ENCODE peak calls at places on chromosomes 6 and 20, in seven cellular contexts. One of them, this sample, is unnamed.

GRCh38 chr6:106490974-106491373 is 130.5 kb downstream of the CRYBG1 start:
- DNase-seq in GM23248: no peak
- DNase-seq in activated T-cell treated with anti-CD3 and anti-CD28 coated beads, Interleukin-2, amount 50 U/mL, for 1 hour: no peak
- DNase-seq in GDM1: no peak
- DNase-seq in SIG-M5: no peak
- DNase-seq in activated gamma-delta T cell: no peak
- DNase-seq in A172: no peak
- DNase-seq in this sample: no peak

GRCh38 chr20:57481281-57481711 is 43.6 kb downstream of the CTCFL start:
- DNase-seq in activated T-cell treated with anti-CD3 and anti-CD28 coated beads, Interleukin-2, amount 50 U/mL, for 1 hour: no peak
- DNase-seq in SIG-M5: no peak
- DNase-seq in A172: no peak
- DNase-seq in GDM1: no peak
- DNase-seq in activated gamma-delta T cell: no peak
- DNase-seq in GM23248: no peak
- DNase-seq in this sample: no peak

GRCh38 chr20:6525447-6526303 is 241.8 kb upstream of the BMP2 start:
- DNase-seq in GDM1: no peak
- DNase-seq in A172: no peak
- DNase-seq in SIG-M5: no peak
- DNase-seq in GM23248: no peak
- DNase-seq in activated gamma-delta T cell: no peak
- DNase-seq in activated T-cell treated with anti-CD3 and anti-CD28 coated beads, Interleukin-2, amount 50 U/mL, for 1 hour: no peak
- DNase-seq in this sample: no peak

GRCh38 chr6:70312165-70312564 is 9.3 kb upstream of the COL9A1 start:
- DNase-seq in SIG-M5: no peak
- DNase-seq in GM23248: peak
- DNase-seq in A172: peak
- DNase-seq in activated gamma-delta T cell: no peak
- DNase-seq in GDM1: peak
- DNase-seq in activated T-cell treated with anti-CD3 and anti-CD28 coated beads, Interleukin-2, amount 50 U/mL, for 1 hour: no peak
- DNase-seq in this sample: no peak

GRCh38 chr6:149154137-149154900 is 163.2 kb upstream of the TAB2 start:
- DNase-seq in activated gamma-delta T cell: no peak
- DNase-seq in GM23248: no peak
- DNase-seq in SIG-M5: no peak
- DNase-seq in A172: no peak
- DNase-seq in GDM1: no peak
- DNase-seq in activated T-cell treated with anti-CD3 and anti-CD28 coated beads, Interleukin-2, amount 50 U/mL, for 1 hour: no peak
- DNase-seq in this sample: no peak

GRCh38 chr6:129859524-129859923 is 1.6 kb downstream of the TMEM244 start:
- DNase-seq in activated gamma-delta T cell: no peak
- DNase-seq in SIG-M5: no peak
- DNase-seq in activated T-cell treated with anti-CD3 and anti-CD28 coated beads, Interleukin-2, amount 50 U/mL, for 1 hour: no peak
- DNase-seq in GDM1: no peak
- DNase-seq in GM23248: peak
- DNase-seq in A172: no peak
- DNase-seq in this sample: no peak

GRCh38 chr6:133568970-133569889 is 319.7 kb upstream of the TCF21 start:
- DNase-seq in activated T-cell treated with anti-CD3 and anti-CD28 coated beads, Interleukin-2, amount 50 U/mL, for 1 hour: no peak
- DNase-seq in GDM1: no peak
- DNase-seq in SIG-M5: no peak
- DNase-seq in activated gamma-delta T cell: no peak
- DNase-seq in A172: peak
- DNase-seq in GM23248: peak
- DNase-seq in this sample: peak

GRCh38 chr20:51460569-51461265 is 81.8 kb downstream of the NFATC2 start:
- DNase-seq in GM23248: no peak
- DNase-seq in GDM1: no peak
- DNase-seq in SIG-M5: peak
- DNase-seq in activated T-cell treated with anti-CD3 and anti-CD28 coated beads, Interleukin-2, amount 50 U/mL, for 1 hour: no peak
- DNase-seq in A172: no peak
- DNase-seq in activated gamma-delta T cell: no peak
- DNase-seq in this sample: no peak

GRCh38 chr20:35690265-35690664 is 8.9 kb downstream of the NFS1 start:
- DNase-seq in GDM1: no peak
- DNase-seq in activated T-cell treated with anti-CD3 and anti-CD28 coated beads, Interleukin-2, amount 50 U/mL, for 1 hour: no peak
- DNase-seq in activated gamma-delta T cell: no peak
- DNase-seq in SIG-M5: no peak
- DNase-seq in A172: no peak
- DNase-seq in GM23248: no peak
- DNase-seq in this sample: no peak

GRCh38 chr20:33993800-33994623 is at the start of gene RALY:
- DNase-seq in A172: peak
- DNase-seq in activated T-cell treated with anti-CD3 and anti-CD28 coated beads, Interleukin-2, amount 50 U/mL, for 1 hour: peak
- DNase-seq in GDM1: peak
- DNase-seq in activated gamma-delta T cell: peak
- DNase-seq in SIG-M5: no peak
- DNase-seq in GM23248: peak
- DNase-seq in this sample: peak

GRCh38 chr6:156779206-156780116 is 2.3 kb downstream of the ARID1B start:
- DNase-seq in GDM1: no peak
- DNase-seq in GM23248: peak
- DNase-seq in SIG-M5: no peak
- DNase-seq in activated gamma-delta T cell: peak
- DNase-seq in activated T-cell treated with anti-CD3 and anti-CD28 coated beads, Interleukin-2, amount 50 U/mL, for 1 hour: no peak
- DNase-seq in A172: no peak
- DNase-seq in this sample: peak

GRCh38 chr20:59829415-59830106 is 103.9 kb downstream of the SYCP2 start:
- DNase-seq in activated gamma-delta T cell: no peak
- DNase-seq in A172: no peak
- DNase-seq in activated T-cell treated with anti-CD3 and anti-CD28 coated beads, Interleukin-2, amount 50 U/mL, for 1 hour: no peak
- DNase-seq in GDM1: no peak
- DNase-seq in SIG-M5: no peak
- DNase-seq in GM23248: no peak
- DNase-seq in this sample: no peak

GRCh38 chr20:60131375-60131774 is 173.2 kb downstream of the CDH26 start:
- DNase-seq in GM23248: no peak
- DNase-seq in activated T-cell treated with anti-CD3 and anti-CD28 coated beads, Interleukin-2, amount 50 U/mL, for 1 hour: no peak
- DNase-seq in GDM1: peak
- DNase-seq in A172: no peak
- DNase-seq in activated gamma-delta T cell: no peak
- DNase-seq in SIG-M5: no peak
- DNase-seq in this sample: no peak

GRCh38 chr20:199996-200395 is 10.5 kb upstream of the DEFB128 start:
- DNase-seq in A172: peak
- DNase-seq in GM23248: peak
- DNase-seq in activated gamma-delta T cell: no peak
- DNase-seq in SIG-M5: no peak
- DNase-seq in activated T-cell treated with anti-CD3 and anti-CD28 coated beads, Interleukin-2, amount 50 U/mL, for 1 hour: no peak
- DNase-seq in GDM1: peak
- DNase-seq in this sample: no peak

GRCh38 chr6:10268661-10269060 is 146.2 kb downstream of the TFAP2A start:
- DNase-seq in SIG-M5: no peak
- DNase-seq in GDM1: no peak
- DNase-seq in activated T-cell treated with anti-CD3 and anti-CD28 coated beads, Interleukin-2, amount 50 U/mL, for 1 hour: no peak
- DNase-seq in activated gamma-delta T cell: no peak
- DNase-seq in GM23248: no peak
- DNase-seq in A172: peak
- DNase-seq in this sample: no peak

GRCh38 chr20:52025938-52026337 is 165.6 kb downstream of the ZFP64 start:
- DNase-seq in activated gamma-delta T cell: no peak
- DNase-seq in activated T-cell treated with anti-CD3 and anti-CD28 coated beads, Interleukin-2, amount 50 U/mL, for 1 hour: no peak
- DNase-seq in A172: no peak
- DNase-seq in GM23248: no peak
- DNase-seq in GDM1: no peak
- DNase-seq in SIG-M5: no peak
- DNase-seq in this sample: no peak

GRCh38 chr6:41586564-41586963 is 40.4 kb downstream of the FOXP4 start:
- DNase-seq in GM23248: no peak
- DNase-seq in SIG-M5: no peak
- DNase-seq in A172: no peak
- DNase-seq in activated T-cell treated with anti-CD3 and anti-CD28 coated beads, Interleukin-2, amount 50 U/mL, for 1 hour: no peak
- DNase-seq in GDM1: no peak
- DNase-seq in activated gamma-delta T cell: no peak
- DNase-seq in this sample: no peak

GRCh38 chr6:47162793-47163192 is 120.7 kb upstream of the ADGRF1 start:
- DNase-seq in GM23248: no peak
- DNase-seq in SIG-M5: peak
- DNase-seq in GDM1: peak
- DNase-seq in activated T-cell treated with anti-CD3 and anti-CD28 coated beads, Interleukin-2, amount 50 U/mL, for 1 hour: no peak
- DNase-seq in activated gamma-delta T cell: no peak
- DNase-seq in A172: no peak
- DNase-seq in this sample: peak

GRCh38 chr6:88238065-88238464 is 71.9 kb upstream of the CNR1 start:
- DNase-seq in A172: no peak
- DNase-seq in activated T-cell treated with anti-CD3 and anti-CD28 coated beads, Interleukin-2, amount 50 U/mL, for 1 hour: no peak
- DNase-seq in GDM1: peak
- DNase-seq in SIG-M5: no peak
- DNase-seq in activated gamma-delta T cell: no peak
- DNase-seq in GM23248: peak
- DNase-seq in this sample: peak

GRCh38 chr20:51438136-51438535 is 104.4 kb downstream of the NFATC2 start:
- DNase-seq in GDM1: no peak
- DNase-seq in A172: no peak
- DNase-seq in SIG-M5: no peak
- DNase-seq in GM23248: no peak
- DNase-seq in activated gamma-delta T cell: no peak
- DNase-seq in activated T-cell treated with anti-CD3 and anti-CD28 coated beads, Interleukin-2, amount 50 U/mL, for 1 hour: no peak
- DNase-seq in this sample: no peak

GRCh38 chr6:156791261-156791850 is 14.2 kb downstream of the ARID1B start:
- DNase-seq in A172: no peak
- DNase-seq in activated T-cell treated with anti-CD3 and anti-CD28 coated beads, Interleukin-2, amount 50 U/mL, for 1 hour: no peak
- DNase-seq in GM23248: peak
- DNase-seq in GDM1: no peak
- DNase-seq in activated gamma-delta T cell: no peak
- DNase-seq in SIG-M5: no peak
- DNase-seq in this sample: no peak

GRCh38 chr6:48474136-48474535 is 363.1 kb upstream of the PTCHD4 start:
- DNase-seq in activated gamma-delta T cell: no peak
- DNase-seq in GM23248: no peak
- DNase-seq in A172: no peak
- DNase-seq in SIG-M5: no peak
- DNase-seq in GDM1: no peak
- DNase-seq in activated T-cell treated with anti-CD3 and anti-CD28 coated beads, Interleukin-2, amount 50 U/mL, for 1 hour: no peak
- DNase-seq in this sample: no peak

GRCh38 chr6:139523986-139524385 is 149.5 kb upstream of the CITED2 start:
- DNase-seq in GDM1: no peak
- DNase-seq in activated T-cell treated with anti-CD3 and anti-CD28 coated beads, Interleukin-2, amount 50 U/mL, for 1 hour: no peak
- DNase-seq in A172: no peak
- DNase-seq in GM23248: no peak
- DNase-seq in SIG-M5: no peak
- DNase-seq in activated gamma-delta T cell: no peak
- DNase-seq in this sample: no peak

GRCh38 chr6:8157839-8158238 is 55.5 kb upstream of the EEF1E1 start:
- DNase-seq in activated gamma-delta T cell: no peak
- DNase-seq in A172: no peak
- DNase-seq in GM23248: no peak
- DNase-seq in GDM1: no peak
- DNase-seq in SIG-M5: no peak
- DNase-seq in activated T-cell treated with anti-CD3 and anti-CD28 coated beads, Interleukin-2, amount 50 U/mL, for 1 hour: no peak
- DNase-seq in this sample: no peak

GRCh38 chr20:341682-342081 is 5.2 kb upstream of the NRSN2 start:
- DNase-seq in activated gamma-delta T cell: no peak
- DNase-seq in activated T-cell treated with anti-CD3 and anti-CD28 coated beads, Interleukin-2, amount 50 U/mL, for 1 hour: no peak
- DNase-seq in GM23248: peak
- DNase-seq in SIG-M5: peak
- DNase-seq in GDM1: peak
- DNase-seq in A172: peak
- DNase-seq in this sample: no peak

This sample was measured in pons.